ENCODE peak calls at places on chromosomes 13 and 19, in nine cellular contexts. V is stimulated activated CD4-positive, alpha-beta T cell treated with anti-CD3 and anti-CD28 coated beads, TNF-alpha, amount 100 ng/mL, for 24 hours; W is effector CD8-positive, alpha-beta T cell; Q is Panc1; I is heart left ventricle; P is CD8-positive, alpha-beta memory T cell; L is brain microvascular endothelial cell; M is ELR; E is frontal cortex. S is an unnamed sample.

GRCh38 chr13:113638806-113639205 is 19.2 kb downstream of the ATP4B start:
- DNase-seq in V (no peak), W (no peak), Q (no peak), I (peak; percentile 9), P (no peak), L (no peak), M (no peak), E (no peak), S (no peak)

GRCh38 chr19:33456076-33456844 is 65.3 kb downstream of the PEPD start:
- DNase-seq in V (no peak), W (no peak), Q (no peak), I (no peak), P (no peak), L (no peak), M (no peak), E (no peak), S (peak; percentile 3)

GRCh38 chr13:42266464-42266863 is 5.5 kb upstream of the AKAP11 start:
- DNase-seq in V (no peak), W (no peak), Q (no peak), I (no peak), P (no peak), L (peak; percentile 57), M (peak; percentile 46), E (no peak), S (no peak)

GRCh38 chr13:114194853-114195252 is 15.8 kb downstream of the CFAP97D2 start:
- DNase-seq in V (no peak), W (no peak), Q (no peak), I (no peak), P (no peak), L (no peak), M (no peak), E (no peak), S (no peak)

GRCh38 chr13:29503041-29503837 is 92.2 kb downstream of the SLC7A1 start:
- DNase-seq in V (no peak), W (no peak), Q (no peak), I (no peak), P (no peak), L (no peak), M (no peak), E (no peak), S (no peak)

GRCh38 chr19:19115954-19116353 is 22.3 kb downstream of the TMEM161A start:
- DNase-seq in V (no peak), W (peak; percentile 18), Q (no peak), I (no peak), P (peak; percentile 33), L (no peak), M (peak; percentile 40), E (peak; percentile 43), S (no peak)

GRCh38 chr13:70253834-70254233 is 145.6 kb upstream of the KLHL1 start:
- DNase-seq in V (no peak), W (no peak), Q (no peak), I (no peak), P (no peak), L (peak; percentile 46), M (peak; percentile 24), E (no peak), S (no peak)

GRCh38 chr19:18437481-18438330 is at the start of gene ISYNA1:
- DNase-seq in V (no peak), W (peak; percentile 74), Q (no peak), I (peak; percentile 77), P (peak; percentile 61), L (peak; percentile 42), M (peak; percentile 55), E (peak; percentile 77), S (peak; percentile 54)

GRCh38 chr13:104525467-104525866 is 1459.2 kb upstream of the SLC10A2 start:
- DNase-seq in V (no peak), W (no peak), Q (no peak), I (no peak), P (no peak), L (no peak), M (no peak), E (no peak), S (no peak)